ENCODE peak calls at places on chromosomes 16 and 17, in four cellular contexts. N, M, J and X are unnamed samples.

GRCh38 chr17:18191967-18192366 is 8.3 kb downstream of the ALKBH5 start:
- DNase-seq in N (peak; percentile 81), M (peak; percentile 37), J (peak; percentile 61), X (no peak)

GRCh38 chr17:34066528-34066927 is 188.6 kb upstream of the CCL2 start:
- DNase-seq in N (no peak), M (no peak), J (no peak), X (no peak)

GRCh38 chr16:19130852-19131808 is 17.4 kb downstream of the ITPRIPL2 start:
- DNase-seq in N (no peak), M (peak; percentile 40), J (no peak), X (no peak)

GRCh38 chr17:79811036-79811887 is 14.4 kb upstream of the CBX8 start:
- DNase-seq in N (peak; percentile 94), M (peak; percentile 80), J (peak; percentile 73), X (peak; percentile 64)

GRCh38 chr17:77271421-77271820 is 130.7 kb downstream of the SEC14L1 start:
- DNase-seq in N (no peak), M (no peak), J (no peak), X (no peak)

GRCh38 chr16:24980077-24980793 is 34.9 kb downstream of the ARHGAP17 start:
- DNase-seq in N (no peak), M (no peak), J (no peak), X (no peak)

GRCh38 chr16:27826893-27827289 is 236.6 kb downstream of the GSG1L start:
- DNase-seq in N (no peak), M (no peak), J (no peak), X (no peak)

GRCh38 chr17:74512624-74513084 is 18.6 kb downstream of the CD300LB start:
- DNase-seq in N (no peak), M (no peak), J (no peak), X (no peak)

GRCh38 chr17:15955793-15956541 is 11.0 kb downstream of the ADORA2B start:
- DNase-seq in N (no peak), M (peak; percentile 49), J (no peak), X (no peak)

GRCh38 chr17:75764711-75765421 is at the start of gene GALK1:
- DNase-seq in N (peak; percentile 81), M (peak; percentile 89), J (peak; percentile 82), X (peak; percentile 59)

GRCh38 chr17:73690581-73691135 is 46.4 kb upstream of the SDK2 start:
- DNase-seq in N (peak; percentile 22), M (peak; percentile 44), J (peak; percentile 47), X (no peak)

GRCh38 chr17:81419333-81419885 is 24.2 kb downstream of the BAHCC1 start:
- DNase-seq in N (peak; percentile 92), M (peak; percentile 49), J (no peak), X (no peak)
- TF ChIP-seq RNF2 in N (no peak), M (no peak), J (no peak), X (no peak)

DNA sequence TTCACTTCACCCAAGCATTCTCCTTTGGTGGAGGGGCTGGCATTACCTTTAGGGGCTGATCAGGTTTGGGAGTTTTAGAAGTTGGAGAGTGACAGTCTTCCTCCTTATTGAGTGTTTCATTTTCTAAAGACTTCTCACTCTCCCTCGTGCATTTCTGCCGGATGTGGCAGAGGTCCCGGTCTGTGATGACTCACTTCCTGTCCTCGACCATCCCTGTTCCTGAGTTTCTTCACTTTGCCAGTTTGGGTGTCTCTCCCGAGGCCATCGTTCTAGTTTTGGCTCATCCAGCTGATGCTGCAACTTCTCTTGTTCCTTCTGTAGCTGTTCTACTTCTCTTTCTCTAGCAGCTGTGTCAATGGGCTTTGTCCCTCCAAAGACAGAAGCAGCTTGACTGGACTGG is 104.3 kb downstream of the PHKB start:
- DNase-seq in N (no peak), M (no peak), J (no peak), X (no peak)
- TF ChIP-seq RNF2 in N (no peak), M (no peak), J (no peak), X (no peak)

GRCh38 chr16:10594312-10594950 is 14.0 kb upstream of the EMP2 start:
- DNase-seq in N (no peak), M (no peak), J (no peak), X (no peak)
- TF ChIP-seq RNF2 in N (no peak), M (no peak), J (no peak), X (no peak)

DNA sequence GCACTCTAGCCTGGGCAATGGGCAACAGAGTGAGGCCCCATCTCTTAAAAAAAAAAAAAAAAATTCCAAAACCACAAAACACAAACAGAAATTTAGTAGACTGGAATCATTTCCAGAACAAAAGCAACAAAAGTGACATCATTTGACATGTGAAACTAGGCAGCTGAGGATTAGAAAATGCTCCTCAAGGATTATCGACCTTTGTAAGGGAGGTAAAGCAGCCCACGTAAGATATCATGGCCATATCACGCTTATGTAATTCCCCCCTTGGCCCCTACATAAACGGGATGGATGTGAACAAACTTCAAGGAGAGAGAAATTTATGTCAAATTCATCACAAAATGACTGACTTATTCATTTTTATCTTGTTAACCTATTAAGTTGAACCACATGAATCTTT is 83.3 kb downstream of the WDR59 start:
- DNase-seq in N (no peak), M (no peak), J (no peak), X (no peak)
- TF ChIP-seq RNF2 in N (no peak), M (no peak), J (no peak), X (no peak)